ENCODE peak calls at places on chromosomes 5 and 9, in seven cellular contexts. One of them, this sample, is unnamed.

GRCh38 chr5:158979749-158980521 is 119.8 kb downstream of the EBF1 start:
- DNase-seq in SK-N-SH: no peak
- DNase-seq in uterus: peak; percentile 57
- DNase-seq in dorsolateral prefrontal cortex: peak; percentile 42
- DNase-seq in BJ: no peak
- DNase-seq in right lobe of liver: peak; percentile 68
- DNase-seq in breast epithelium: no peak
- DNase-seq in this sample: no peak

GRCh38 chr9:38160613-38161215 is 91.7 kb upstream of the SHB start:
- DNase-seq in SK-N-SH: peak; percentile 52
- DNase-seq in uterus: peak; percentile 30
- DNase-seq in dorsolateral prefrontal cortex: peak; percentile 20
- DNase-seq in BJ: no peak
- DNase-seq in right lobe of liver: no peak
- DNase-seq in breast epithelium: no peak
- DNase-seq in this sample: no peak

GRCh38 chr5:115657125-115657882 is 31.5 kb upstream of the TMED7 start:
- DNase-seq in SK-N-SH: no peak
- DNase-seq in uterus: no peak
- DNase-seq in dorsolateral prefrontal cortex: no peak
- DNase-seq in BJ: no peak
- DNase-seq in right lobe of liver: no peak
- DNase-seq in breast epithelium: no peak
- DNase-seq in this sample: no peak

GRCh38 chr5:62720036-62720441 is 141.4 kb downstream of the LRRC70 start:
- DNase-seq in SK-N-SH: peak; percentile 31
- DNase-seq in uterus: no peak
- DNase-seq in dorsolateral prefrontal cortex: no peak
- DNase-seq in BJ: no peak
- DNase-seq in right lobe of liver: no peak
- DNase-seq in breast epithelium: no peak
- DNase-seq in this sample: no peak

GRCh38 chr5:154405078-154405792 is 40.6 kb upstream of the SAP30L start:
- DNase-seq in SK-N-SH: peak; percentile 92
- DNase-seq in uterus: peak; percentile 78
- DNase-seq in dorsolateral prefrontal cortex: peak; percentile 76
- DNase-seq in BJ: no peak
- DNase-seq in right lobe of liver: peak; percentile 81
- DNase-seq in breast epithelium: peak; percentile 48
- DNase-seq in this sample: no peak

GRCh38 chr5:40240111-40240510 is 439.6 kb upstream of the PTGER4 start:
- DNase-seq in SK-N-SH: no peak
- DNase-seq in uterus: no peak
- DNase-seq in dorsolateral prefrontal cortex: no peak
- DNase-seq in BJ: no peak
- DNase-seq in right lobe of liver: no peak
- DNase-seq in breast epithelium: no peak
- DNase-seq in this sample: no peak

GRCh38 chr5:111159845-111160244 is 64.3 kb upstream of the CAMK4 start:
- DNase-seq in SK-N-SH: no peak
- DNase-seq in uterus: no peak
- DNase-seq in dorsolateral prefrontal cortex: no peak
- DNase-seq in BJ: no peak
- DNase-seq in right lobe of liver: no peak
- DNase-seq in breast epithelium: no peak
- DNase-seq in this sample: no peak

GRCh38 chr9:71191708-71192107 is 70.3 kb upstream of the TRPM3 start:
- DNase-seq in SK-N-SH: no peak
- DNase-seq in uterus: no peak
- DNase-seq in dorsolateral prefrontal cortex: no peak
- DNase-seq in BJ: no peak
- DNase-seq in right lobe of liver: no peak
- DNase-seq in breast epithelium: no peak
- DNase-seq in this sample: no peak

GRCh38 chr9:85230081-85230480 is 511.7 kb downstream of the AGTPBP1 start:
- DNase-seq in SK-N-SH: no peak
- DNase-seq in uterus: no peak
- DNase-seq in dorsolateral prefrontal cortex: no peak
- DNase-seq in BJ: no peak
- DNase-seq in right lobe of liver: no peak
- DNase-seq in breast epithelium: no peak
- DNase-seq in this sample: no peak

GRCh38 chr9:1416261-1416660 is 366.1 kb downstream of the DMRT2 start:
- DNase-seq in SK-N-SH: no peak
- DNase-seq in uterus: no peak
- DNase-seq in dorsolateral prefrontal cortex: no peak
- DNase-seq in BJ: no peak
- DNase-seq in right lobe of liver: no peak
- DNase-seq in breast epithelium: no peak
- DNase-seq in this sample: no peak

GRCh38 chr5:79872309-79872708 is 118.8 kb downstream of the MTX3 start:
- DNase-seq in SK-N-SH: no peak
- DNase-seq in uterus: peak; percentile 22
- DNase-seq in dorsolateral prefrontal cortex: no peak
- DNase-seq in BJ: no peak
- DNase-seq in right lobe of liver: no peak
- DNase-seq in breast epithelium: no peak
- DNase-seq in this sample: no peak

GRCh38 chr5:172722309-172722815 is 48.6 kb downstream of the DUSP1 start:
- DNase-seq in SK-N-SH: no peak
- DNase-seq in uterus: no peak
- DNase-seq in dorsolateral prefrontal cortex: no peak
- DNase-seq in BJ: no peak
- DNase-seq in right lobe of liver: no peak
- DNase-seq in breast epithelium: no peak
- DNase-seq in this sample: no peak

GRCh38 chr9:88777498-88778312 is 213.6 kb upstream of the S1PR3 start:
- DNase-seq in SK-N-SH: no peak
- DNase-seq in uterus: no peak
- DNase-seq in dorsolateral prefrontal cortex: no peak
- DNase-seq in BJ: no peak
- DNase-seq in right lobe of liver: no peak
- DNase-seq in breast epithelium: no peak
- DNase-seq in this sample: no peak

GRCh38 chr9:88782931-88783451 is 208.3 kb upstream of the S1PR3 start:
- DNase-seq in SK-N-SH: no peak
- DNase-seq in uterus: no peak
- DNase-seq in dorsolateral prefrontal cortex: no peak
- DNase-seq in BJ: no peak
- DNase-seq in right lobe of liver: no peak
- DNase-seq in breast epithelium: no peak
- DNase-seq in this sample: no peak

GRCh38 chr9:88783613-88784230 is 207.5 kb upstream of the S1PR3 start:
- DNase-seq in SK-N-SH: no peak
- DNase-seq in uterus: no peak
- DNase-seq in dorsolateral prefrontal cortex: no peak
- DNase-seq in BJ: no peak
- DNase-seq in right lobe of liver: no peak
- DNase-seq in breast epithelium: no peak
- DNase-seq in this sample: no peak

GRCh38 chr9:88784960-88785359 is 206.3 kb upstream of the S1PR3 start:
- DNase-seq in SK-N-SH: no peak
- DNase-seq in uterus: no peak
- DNase-seq in dorsolateral prefrontal cortex: no peak
- DNase-seq in BJ: no peak
- DNase-seq in right lobe of liver: no peak
- DNase-seq in breast epithelium: no peak
- DNase-seq in this sample: no peak

DNA sequence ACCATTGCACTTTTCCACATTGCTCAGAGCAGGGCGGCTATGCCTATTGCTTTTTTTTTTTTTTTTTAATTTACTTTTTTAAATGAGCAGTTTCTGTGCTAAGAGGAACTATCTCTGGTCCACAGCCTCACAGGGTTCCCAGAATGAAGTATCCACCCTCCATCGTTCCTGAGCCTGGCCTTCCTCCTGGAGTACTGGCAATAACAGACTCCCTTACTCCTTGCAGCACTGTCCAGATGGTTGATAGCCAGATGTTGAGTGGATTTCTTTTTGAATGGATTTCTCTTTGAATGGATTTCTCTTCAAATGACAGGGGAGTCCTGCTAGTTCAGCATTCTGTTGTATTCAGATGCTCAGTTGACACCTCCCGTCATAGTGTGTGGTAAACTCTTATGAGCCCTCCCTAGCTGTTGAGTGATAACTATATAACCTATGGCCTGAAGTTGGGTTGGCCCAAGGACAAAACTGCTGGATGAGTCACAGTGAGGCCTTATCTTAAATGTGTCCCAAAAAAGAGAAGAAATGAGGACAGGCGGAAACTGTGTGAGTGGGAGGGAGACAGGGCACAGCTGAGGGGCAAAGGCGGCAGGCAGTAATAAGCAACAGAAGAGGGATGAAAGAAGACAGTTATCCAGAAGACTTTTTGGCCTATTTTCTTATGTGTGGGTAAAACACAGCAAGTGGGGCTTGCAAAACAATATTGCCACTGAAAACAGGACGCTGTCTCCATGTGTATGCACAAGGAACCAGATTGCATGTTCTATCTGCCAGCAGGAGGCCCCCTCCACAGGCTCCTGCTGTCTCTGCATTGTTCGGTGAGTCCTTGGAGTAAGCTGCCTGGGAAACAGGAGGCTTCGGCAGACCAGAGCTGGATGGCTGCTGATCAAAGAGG is 209.5 kb upstream of the S1PR3 start:
- DNase-seq in SK-N-SH: peak; percentile 36
- DNase-seq in uterus: peak; percentile 70
- DNase-seq in dorsolateral prefrontal cortex: peak; percentile 46
- DNase-seq in BJ: no peak
- DNase-seq in right lobe of liver: no peak
- DNase-seq in breast epithelium: no peak
- DNase-seq in this sample: no peak
- TF ChIP-seq CTCF in SK-N-SH: peak; percentile 50
- TF ChIP-seq CTCF in uterus: peak; percentile 31
- TF ChIP-seq CTCF in dorsolateral prefrontal cortex: no peak
- TF ChIP-seq CTCF in BJ: peak; percentile 54
- TF ChIP-seq CTCF in right lobe of liver: no peak
- TF ChIP-seq CTCF in breast epithelium: no peak
- TF ChIP-seq CTCF in this sample: no peak

DNA sequence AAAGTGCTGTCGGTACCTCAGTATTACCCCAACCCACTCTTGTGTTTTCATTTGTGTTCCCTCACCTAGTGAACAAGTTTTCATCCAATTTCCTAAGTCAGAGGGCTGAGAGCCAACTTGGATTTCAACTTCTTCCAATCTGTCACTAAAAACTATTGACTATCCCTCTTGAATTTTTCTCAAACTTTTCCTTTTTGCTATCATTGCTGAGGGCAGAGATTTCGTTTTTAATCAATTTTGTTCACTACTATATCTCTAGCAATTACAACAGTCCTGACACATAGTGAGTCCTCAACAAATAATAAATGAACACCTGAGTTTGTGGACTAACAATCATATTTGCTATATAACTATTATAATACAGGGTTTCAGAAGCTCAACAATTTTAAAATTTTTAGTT is 29.0 kb downstream of the MEIKIN start:
- DNase-seq in SK-N-SH: no peak
- DNase-seq in uterus: no peak
- DNase-seq in dorsolateral prefrontal cortex: no peak
- DNase-seq in BJ: no peak
- DNase-seq in right lobe of liver: no peak
- DNase-seq in breast epithelium: no peak
- DNase-seq in this sample: no peak
- TF ChIP-seq CTCF in SK-N-SH: no peak
- TF ChIP-seq CTCF in uterus: no peak
- TF ChIP-seq CTCF in dorsolateral prefrontal cortex: no peak
- TF ChIP-seq CTCF in BJ: no peak
- TF ChIP-seq CTCF in right lobe of liver: no peak
- TF ChIP-seq CTCF in breast epithelium: no peak
- TF ChIP-seq CTCF in this sample: no peak

GRCh38 chr5:73663860-73664240 is 37.9 kb downstream of the ARHGEF28 start:
- DNase-seq in SK-N-SH: no peak
- DNase-seq in uterus: no peak
- DNase-seq in dorsolateral prefrontal cortex: no peak
- DNase-seq in BJ: no peak
- DNase-seq in right lobe of liver: no peak
- DNase-seq in breast epithelium: no peak
- DNase-seq in this sample: no peak
- TF ChIP-seq CTCF in SK-N-SH: no peak
- TF ChIP-seq CTCF in uterus: no peak
- TF ChIP-seq CTCF in dorsolateral prefrontal cortex: no peak
- TF ChIP-seq CTCF in BJ: no peak
- TF ChIP-seq CTCF in right lobe of liver: no peak
- TF ChIP-seq CTCF in breast epithelium: no peak
- TF ChIP-seq CTCF in this sample: no peak

DNA sequence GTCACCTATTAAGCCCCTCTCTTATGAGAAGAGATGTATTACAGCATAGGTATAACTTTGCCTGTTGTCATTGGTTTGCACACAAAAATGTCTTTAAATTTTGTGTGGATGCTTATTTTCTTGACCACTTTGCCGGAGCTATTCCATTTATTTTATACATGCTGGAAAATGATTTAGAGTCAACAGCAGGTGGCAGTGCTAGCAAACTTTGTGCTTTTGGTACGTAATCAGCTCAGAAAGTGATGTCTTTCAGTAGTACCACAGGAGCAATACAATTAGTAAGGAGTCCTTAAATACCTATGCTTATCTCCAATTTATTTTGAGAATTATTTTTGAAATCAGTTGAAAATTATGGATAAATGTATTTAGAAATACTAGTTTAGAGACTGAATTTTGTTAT is 19.8 kb upstream of the NUDT12 start:
- DNase-seq in SK-N-SH: peak; percentile 32
- DNase-seq in uterus: no peak
- DNase-seq in dorsolateral prefrontal cortex: peak; percentile 51
- DNase-seq in BJ: no peak
- DNase-seq in right lobe of liver: no peak
- DNase-seq in breast epithelium: no peak
- DNase-seq in this sample: no peak
- TF ChIP-seq CTCF in SK-N-SH: peak; percentile 72
- TF ChIP-seq CTCF in uterus: peak; percentile 33
- TF ChIP-seq CTCF in dorsolateral prefrontal cortex: peak; percentile 58
- TF ChIP-seq CTCF in BJ: peak; percentile 49
- TF ChIP-seq CTCF in right lobe of liver: peak; percentile 50
- TF ChIP-seq CTCF in breast epithelium: no peak
- TF ChIP-seq CTCF in this sample: peak; percentile 54

GRCh38 chr5:74201334-74202081 is 439.0 kb downstream of the ENC1 start:
- DNase-seq in SK-N-SH: no peak
- DNase-seq in uterus: no peak
- DNase-seq in dorsolateral prefrontal cortex: no peak
- DNase-seq in BJ: no peak
- DNase-seq in right lobe of liver: no peak
- DNase-seq in breast epithelium: peak; percentile 70
- DNase-seq in this sample: no peak
- TF ChIP-seq CTCF in SK-N-SH: no peak
- TF ChIP-seq CTCF in uterus: no peak
- TF ChIP-seq CTCF in dorsolateral prefrontal cortex: no peak
- TF ChIP-seq CTCF in BJ: no peak
- TF ChIP-seq CTCF in right lobe of liver: no peak
- TF ChIP-seq CTCF in breast epithelium: no peak
- TF ChIP-seq CTCF in this sample: no peak

DNA sequence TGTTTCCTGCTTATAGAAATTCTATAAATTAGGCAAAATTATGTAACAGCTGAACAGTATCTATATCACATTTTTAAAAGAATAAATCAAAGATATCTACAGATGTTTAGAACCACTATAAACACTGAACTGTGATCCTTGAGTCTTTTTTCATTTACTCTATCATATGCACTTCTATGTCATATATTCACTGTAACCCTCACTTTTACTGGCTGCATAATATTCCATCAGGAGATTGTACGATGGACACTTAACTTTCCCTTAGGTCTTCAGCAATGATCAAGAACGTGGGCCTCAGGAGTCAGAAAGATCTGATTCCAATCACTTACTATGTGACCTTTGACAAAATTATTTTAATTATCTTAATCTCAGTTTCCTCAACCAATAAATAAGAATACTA is 41.0 kb downstream of the CLINT1 start:
- DNase-seq in SK-N-SH: no peak
- DNase-seq in uterus: no peak
- DNase-seq in dorsolateral prefrontal cortex: no peak
- DNase-seq in BJ: no peak
- DNase-seq in right lobe of liver: no peak
- DNase-seq in breast epithelium: no peak
- DNase-seq in this sample: no peak
- TF ChIP-seq CTCF in SK-N-SH: no peak
- TF ChIP-seq CTCF in uterus: no peak
- TF ChIP-seq CTCF in dorsolateral prefrontal cortex: no peak
- TF ChIP-seq CTCF in BJ: no peak
- TF ChIP-seq CTCF in right lobe of liver: no peak
- TF ChIP-seq CTCF in breast epithelium: no peak
- TF ChIP-seq CTCF in this sample: no peak